ENCODE peak calls at places on chromosomes 12 and 14, in seven cellular contexts. H is CD8-positive, alpha-beta memory T cell; F is cardiac fibroblast; Y is sigmoid colon; M is bronchial epithelial cell; L is foreskin fibroblast; I is AG10803. J is an unnamed sample.

GRCh38 chr14:35331605-35332516 is 39.7 kb downstream of the PSMA6 start:
- DNase-seq in L (peak), I (peak), H (no peak), F (peak), M (peak), Y (no peak), J (no peak)

GRCh38 chr14:66476964-66477363 is 9.2 kb upstream of the CCDC196 start:
- DNase-seq in M (peak), Y (no peak), I (peak), H (no peak), L (peak), F (peak), J (no peak)

GRCh38 chr12:54129028-54129903 is 59.5 kb downstream of the SMUG1 start:
- DNase-seq in I (no peak), L (no peak), Y (no peak), F (no peak), M (no peak), H (no peak), J (no peak)

GRCh38 chr12:39772708-39773665 is 153.4 kb upstream of the ABCD2 start:
- DNase-seq in Y (no peak), H (no peak), I (no peak), L (no peak), F (no peak), M (no peak), J (no peak)

GRCh38 chr14:92704821-92705220 is 43.6 kb downstream of the LGMN start:
- DNase-seq in F (no peak), Y (no peak), H (no peak), I (no peak), M (no peak), L (no peak), J (no peak)

GRCh38 chr14:93939304-93940229 is 12.4 kb downstream of the FAM181A start:
- DNase-seq in L (peak), F (peak), M (peak), Y (peak), H (peak), I (peak), J (no peak)

GRCh38 chr14:45169906-45170305 is 34.2 kb downstream of the FANCM start:
- DNase-seq in L (no peak), I (no peak), Y (no peak), F (no peak), H (no peak), M (no peak), J (no peak)

GRCh38 chr12:120110550-120111501 is 5.7 kb downstream of the RAB35 start:
- DNase-seq in F (no peak), I (no peak), L (no peak), Y (peak), H (peak), M (no peak), J (no peak)

GRCh38 chr14:100914597-100915021 is 11.1 kb upstream of the RTL1 start:
- DNase-seq in Y (no peak), F (peak), I (peak), H (no peak), L (peak), M (peak), J (no peak)

GRCh38 chr14:72315720-72316119 is 383.5 kb downstream of the RGS6 start:
- DNase-seq in L (no peak), F (no peak), Y (no peak), H (no peak), M (no peak), I (no peak), J (no peak)

GRCh38 chr12:107822356-107822755 is 47.9 kb downstream of the ASCL4 start:
- DNase-seq in F (no peak), L (no peak), I (no peak), Y (no peak), M (no peak), H (no peak), J (no peak)

DNA sequence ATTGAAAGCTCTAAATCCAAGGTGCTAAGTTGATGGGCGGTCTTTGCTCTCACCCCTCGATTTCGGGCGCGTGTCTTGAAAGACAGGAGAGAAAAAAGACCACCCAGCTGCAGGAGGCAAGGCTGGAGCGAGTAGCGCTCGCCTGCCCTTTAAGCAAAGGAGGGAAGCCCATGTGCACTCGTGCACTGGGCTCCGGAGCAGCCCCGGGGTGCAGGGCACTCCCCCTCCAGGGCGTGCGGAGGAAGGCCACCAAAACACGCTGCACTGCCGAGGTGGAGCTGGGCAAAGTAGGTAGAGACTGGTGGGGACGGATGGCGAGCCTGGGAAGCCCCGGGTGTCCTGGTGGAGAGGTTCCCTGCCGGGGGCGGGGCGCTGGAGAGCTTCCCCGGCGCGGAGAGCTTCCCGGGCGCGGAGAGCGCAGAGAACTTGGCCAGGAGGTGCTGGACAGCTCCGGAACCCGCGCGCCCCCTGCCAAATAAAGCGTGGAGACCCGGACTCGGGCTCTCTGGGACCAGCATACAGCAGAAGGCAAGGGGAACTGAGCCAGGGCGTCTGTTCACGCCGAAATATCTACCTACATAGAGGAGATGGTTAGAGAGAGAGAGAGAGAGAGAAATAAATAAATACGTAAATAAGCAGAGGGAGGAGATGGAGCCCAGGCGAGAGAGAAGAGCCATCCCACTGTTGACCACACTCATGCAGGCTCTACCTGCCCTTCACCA is 600 bp upstream of the NELL2 start:
- DNase-seq in H (peak), F (peak), L (peak), Y (no peak), M (no peak), I (peak), J (no peak)
- H3K4me3 ChIP-seq in H (peak), F (peak), L (peak), Y (peak), M (peak), I (peak), J (peak)

DNA sequence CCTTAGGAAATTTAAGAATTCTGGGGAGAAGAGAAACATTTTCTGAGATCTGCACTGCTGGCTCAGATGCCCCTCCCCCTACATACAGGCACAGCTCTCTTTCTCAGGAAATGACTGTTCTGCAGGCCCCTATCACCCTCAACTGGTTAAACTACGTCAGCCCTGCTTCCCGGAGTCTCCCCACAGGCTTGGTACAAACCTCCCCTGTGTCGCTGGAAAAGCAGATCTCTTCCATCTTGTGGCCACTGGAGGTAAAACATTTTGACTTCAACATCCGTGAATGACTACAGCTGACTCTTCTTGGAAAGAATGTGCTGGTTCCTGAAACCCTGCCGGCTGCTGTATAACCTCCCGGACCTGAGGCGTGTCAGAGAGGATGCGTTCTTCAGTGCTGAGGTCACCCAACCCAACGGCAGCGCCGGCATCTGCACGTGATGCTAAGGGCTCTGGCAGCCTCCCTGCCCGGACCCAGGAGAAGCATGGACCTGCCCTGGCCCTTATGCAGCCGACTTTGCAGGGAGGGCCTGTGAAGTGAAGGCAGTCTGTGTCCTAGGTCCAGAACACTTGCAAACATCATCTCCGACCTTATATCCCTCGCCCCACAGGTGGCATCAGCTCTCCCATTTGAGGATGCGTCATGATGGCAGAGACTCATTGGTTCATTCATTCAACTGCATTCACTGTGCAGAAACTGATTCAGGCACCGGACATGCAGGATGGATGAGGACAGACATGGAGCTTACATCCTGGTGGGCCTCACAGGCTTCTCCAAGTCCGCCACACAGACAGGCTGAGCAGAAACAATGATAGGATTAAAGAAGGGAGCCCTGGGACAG is 129.2 kb downstream of the GCH1 start:
- DNase-seq in L (peak), M (peak), H (peak), F (peak), Y (peak), I (peak), J (peak)
- H3K4me3 ChIP-seq in L (no peak), M (no peak), H (peak), F (peak), Y (no peak), I (peak), J (peak)

GRCh38 chr12:87280893-87281292 is 748.3 kb downstream of the C12orf50 start:
- DNase-seq in I (no peak), Y (no peak), H (no peak), L (no peak), M (no peak), F (no peak), J (no peak)

GRCh38 chr12:87283111-87283510 is 746.1 kb downstream of the C12orf50 start:
- DNase-seq in I (no peak), Y (no peak), F (no peak), M (no peak), L (no peak), H (no peak), J (no peak)

GRCh38 chr12:87274594-87275245 is 754.5 kb downstream of the C12orf50 start:
- DNase-seq in H (no peak), L (no peak), M (peak), Y (no peak), I (no peak), F (peak), J (no peak)

DNA sequence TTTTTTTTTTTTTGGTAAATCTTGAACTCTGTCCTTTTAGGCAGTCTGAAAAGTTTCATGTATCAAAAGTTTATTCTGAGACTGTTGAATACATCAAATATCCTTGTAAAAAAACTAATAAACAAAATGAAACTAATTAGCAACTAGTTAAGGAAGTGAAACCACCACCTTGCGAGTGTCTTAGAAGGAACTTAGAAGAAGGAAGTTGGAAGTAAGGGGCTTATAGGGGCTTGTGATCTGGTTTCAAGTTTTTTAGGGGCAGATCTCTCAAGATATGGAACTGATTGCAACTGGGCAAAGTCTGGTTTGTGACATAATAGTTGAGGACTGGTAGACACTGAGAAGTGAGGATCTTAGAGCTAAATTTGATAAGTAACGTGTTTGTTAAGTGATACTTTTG is 748.8 kb downstream of the C12orf50 start:
- DNase-seq in I (no peak), H (no peak), L (no peak), M (no peak), F (no peak), Y (no peak), J (no peak)
- H3K4me3 ChIP-seq in I (no peak), H (no peak), L (no peak), M (no peak), F (no peak), Y (no peak), J (no peak)

DNA sequence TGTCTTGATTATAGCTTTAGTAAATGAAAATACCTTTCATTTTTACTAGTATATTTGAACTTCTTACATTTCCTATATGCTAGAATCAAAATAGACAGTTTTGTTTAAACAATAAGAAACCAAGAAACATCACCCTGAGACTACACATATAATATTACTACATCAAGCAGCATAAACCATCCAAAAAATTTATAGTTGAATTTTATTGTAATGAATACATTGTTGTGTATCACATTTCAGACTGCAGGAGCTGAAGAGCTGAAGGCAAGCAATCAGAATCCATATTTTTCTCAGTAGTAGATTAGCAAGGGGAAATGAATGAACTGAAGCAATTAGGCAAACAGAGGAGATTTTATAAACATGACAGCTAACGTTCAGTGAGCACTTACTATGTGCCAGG is 379.2 kb downstream of the BTG1 start:
- DNase-seq in L (peak), H (no peak), F (no peak), Y (no peak), M (no peak), I (no peak), J (no peak)
- H3K4me3 ChIP-seq in L (no peak), H (no peak), F (no peak), Y (no peak), M (no peak), I (no peak), J (no peak)